ENCODE peak calls at places on chromosomes 16 and 17, in five cellular contexts. V, R, K, Q and W are unnamed samples. For H3K36me3, the result is how much of the 10 kb centered on the place peaks cover.

GRCh38 chr16:71569621-71570020 is 7.3 kb downstream of the TAT start:
- DNase-seq in V (no peak), R (no peak), K (no peak), Q (no peak), W (no peak)

GRCh38 chr16:58638148-58639036 is 8.8 kb upstream of the CNOT1 start:
- DNase-seq in V (no peak), R (peak), K (peak), Q (no peak), W (no peak)

GRCh38 chr17:37848690-37849616 is 75.3 kb upstream of the TBC1D3K start:
- DNase-seq in V (no peak), R (no peak), K (peak), Q (no peak), W (no peak)

GRCh38 chr17:81550830-81551457 is 1.2 kb downstream of the FAAP100 start:
- DNase-seq in V (no peak), R (no peak), K (no peak), Q (no peak), W (no peak)

GRCh38 chr17:50867856-50868438 is 1.8 kb upstream of the TOB1 start:
- DNase-seq in V (no peak), R (no peak), K (no peak), Q (no peak), W (no peak)

GRCh38 chr17:19311421-19312215 is 50.9 kb downstream of the B9D1 start:
- DNase-seq in V (no peak), R (no peak), K (peak), Q (no peak), W (no peak)

GRCh38 chr17:38656959-38657823 is 17.6 kb downstream of the EPOP start:
- DNase-seq in V (no peak), R (no peak), K (no peak), Q (no peak), W (no peak)

GRCh38 chr17:64412944-64413381 is 22.3 kb upstream of the PECAM1 start:
- DNase-seq in V (no peak), R (no peak), K (no peak), Q (no peak), W (no peak)

GRCh38 chr16:83970430-83970815 is 2.4 kb downstream of the NECAB2 start:
- DNase-seq in V (no peak), R (no peak), K (no peak), Q (no peak), W (no peak)

GRCh38 chr16:72198021-72198420 is 26.1 kb upstream of the PMFBP1 start:
- DNase-seq in V (no peak), R (peak), K (peak), Q (no peak), W (peak)

GRCh38 chr17:956905-957304 is 22.7 kb downstream of the NXN start:
- DNase-seq in V (no peak), R (no peak), K (peak), Q (no peak), W (no peak)

GRCh38 chr17:80457236-80457856 is 19.1 kb downstream of the NPTX1 start:
- DNase-seq in V (no peak), R (no peak), K (no peak), Q (no peak), W (no peak)

GRCh38 chr17:9402590-9403199 is 172.9 kb downstream of the STX8 start:
- DNase-seq in V (no peak), R (no peak), K (peak), Q (no peak), W (no peak)

GRCh38 chr16:5903797-5904196 is 806.2 kb upstream of the EEF2KMT start:
- DNase-seq in V (no peak), R (no peak), K (no peak), Q (no peak), W (no peak)

GRCh38 chr17:66431910-66432309 is 129.5 kb downstream of the PRKCA start:
- DNase-seq in V (no peak), R (peak), K (peak), Q (no peak), W (no peak)

GRCh38 chr16:89201467-89202377 is 1.4 kb upstream of the SLC22A31 start:
- DNase-seq in V (no peak), R (peak), K (peak), Q (peak), W (no peak)

GRCh38 chr16:67951485-67951884 is 7.6 kb upstream of the LCAT start:
- DNase-seq in V (no peak), R (no peak), K (no peak), Q (no peak), W (no peak)

GRCh38 chr17:35312790-35313711 is 60.4 kb downstream of the SLFN11 start:
- DNase-seq in V (peak), R (peak), K (peak), Q (peak), W (peak)

DNA sequence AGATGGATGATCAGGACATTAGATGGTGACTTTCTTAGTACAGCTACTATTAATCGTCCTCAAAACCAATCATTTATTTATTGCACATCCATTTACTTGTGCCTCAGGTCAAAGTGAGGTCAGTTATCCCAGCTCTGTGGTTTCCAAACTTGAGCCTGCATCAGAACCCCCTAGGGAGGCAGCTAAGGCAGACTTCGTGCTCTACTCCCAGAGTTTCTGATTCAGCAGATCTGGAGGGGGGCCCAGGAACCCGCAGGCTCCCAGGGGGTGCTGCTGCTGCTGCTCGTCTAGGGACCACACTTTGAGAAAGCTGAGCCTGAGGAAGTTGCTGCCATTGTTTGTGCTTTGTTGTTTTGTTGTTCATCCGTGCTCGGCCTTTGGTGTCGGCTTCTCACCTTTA is 44.0 kb upstream of the CLEC18B start:
- DNase-seq in V (no peak), R (no peak), K (no peak), Q (no peak), W (no peak)
- H3K36me3 ChIP-seq in V (under half), R (under half), K (under half), Q (half or more), W (half or more)

GRCh38 chr16:10767127-10767526 is 23.5 kb downstream of the NUBP1 start:
- DNase-seq in V (no peak), R (no peak), K (no peak), Q (no peak), W (no peak)

GRCh38 chr16:10761388-10761787 is 17.7 kb downstream of the NUBP1 start:
- DNase-seq in V (no peak), R (no peak), K (no peak), Q (no peak), W (no peak)

GRCh38 chr16:10762336-10762995 is 18.8 kb downstream of the NUBP1 start:
- DNase-seq in V (no peak), R (no peak), K (no peak), Q (no peak), W (no peak)

GRCh38 chr16:10760863-10761262 is 17.2 kb downstream of the NUBP1 start:
- DNase-seq in V (no peak), R (no peak), K (no peak), Q (no peak), W (no peak)

DNA sequence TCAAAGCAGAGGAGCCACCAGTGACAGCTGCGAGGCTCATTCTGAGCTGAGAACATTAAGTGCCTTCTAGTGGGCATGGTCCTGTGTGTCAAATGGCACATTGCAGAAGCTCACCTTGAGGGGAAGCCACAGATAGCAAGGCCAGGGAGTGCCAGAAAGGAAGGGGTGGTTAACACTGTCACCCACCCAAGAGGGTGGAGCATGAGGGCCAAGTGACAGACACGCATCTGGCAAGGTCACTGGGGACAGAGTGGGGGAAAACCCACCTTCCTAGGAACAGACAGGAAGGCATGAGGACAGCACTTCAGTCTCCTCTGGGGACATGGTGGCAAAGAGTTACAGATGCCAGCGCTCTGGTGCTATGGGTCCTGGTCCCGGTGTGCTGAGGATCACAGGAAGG is 22.1 kb downstream of the NUBP1 start:
- DNase-seq in V (no peak), R (no peak), K (no peak), Q (no peak), W (no peak)
- H3K36me3 ChIP-seq in V (under half), R (under half), K (under half), Q (half or more), W (under half)

DNA sequence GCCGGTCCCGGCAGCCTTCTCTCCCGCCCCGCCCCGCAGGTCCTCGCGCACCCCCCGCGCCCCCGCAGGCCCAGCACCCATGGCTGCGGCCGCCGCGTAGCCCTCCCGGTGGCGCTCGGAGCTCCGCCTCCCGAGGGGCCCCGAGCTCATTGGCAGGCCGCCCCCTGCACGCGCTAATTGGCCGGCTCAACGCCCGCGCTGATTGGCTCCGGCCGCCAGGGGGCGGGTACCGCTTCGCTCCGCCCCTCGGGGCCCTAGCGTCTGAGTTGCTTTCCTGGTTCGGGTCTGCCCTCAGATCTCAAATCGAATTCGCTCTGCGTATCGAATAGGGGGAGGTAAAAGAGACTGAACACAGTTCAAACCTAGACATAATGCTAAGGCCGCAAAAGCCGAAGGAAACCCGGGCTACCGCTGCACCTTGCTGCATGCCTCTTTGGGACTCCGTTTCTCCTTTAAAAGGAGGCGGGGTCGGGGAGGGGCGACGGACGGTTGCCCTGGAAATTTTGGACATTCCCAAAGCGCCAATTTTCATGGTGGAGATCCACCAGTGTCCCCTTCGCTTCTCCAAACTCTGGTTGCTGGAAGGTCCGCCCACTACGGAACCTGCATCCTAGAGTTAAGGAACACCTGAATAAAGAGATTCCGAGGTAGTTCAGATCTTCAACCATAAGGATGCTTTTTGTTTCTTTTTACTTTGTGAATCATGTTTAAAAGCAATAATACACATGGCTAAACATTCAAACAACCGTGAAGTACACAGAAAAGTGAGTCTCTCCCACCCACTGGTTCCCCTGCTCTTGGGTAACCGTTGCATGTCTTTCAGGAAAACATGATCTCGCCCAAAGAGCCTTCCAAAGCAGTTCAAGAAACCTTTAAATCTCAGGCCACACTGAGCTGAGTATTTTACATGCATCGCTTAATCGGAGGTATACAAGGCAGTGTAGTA is at the start of gene DEXI:
- DNase-seq in V (peak), R (peak), K (peak), Q (peak), W (no peak)
- H3K36me3 ChIP-seq in V (under half), R (under half), K (under half), Q (under half), W (under half)

GRCh38 chr17:46060461-46060860 is 61.4 kb downstream of the STH start:
- DNase-seq in V (no peak), R (no peak), K (no peak), Q (no peak), W (no peak)

GRCh38 chr17:46063239-46063638 is 64.2 kb downstream of the STH start:
- DNase-seq in V (no peak), R (no peak), K (no peak), Q (no peak), W (no peak)

GRCh38 chr17:46059457-46059856 is 60.4 kb downstream of the STH start:
- DNase-seq in V (no peak), R (no peak), K (no peak), Q (no peak), W (no peak)

GRCh38 chr17:46064460-46064859 is 65.4 kb downstream of the STH start:
- DNase-seq in V (no peak), R (no peak), K (no peak), Q (no peak), W (no peak)

GRCh38 chr17:46061435-46061834 is 62.4 kb downstream of the STH start:
- DNase-seq in V (no peak), R (no peak), K (peak), Q (no peak), W (no peak)
- H3K36me3 ChIP-seq in V (under half), R (under half), K (under half), Q (under half), W (half or more)